ENCODE peak calls at places on chromosomes 11 and 22, in nine cellular contexts. One of them, this sample, is unnamed.

GRCh38 chr11:80362578-80362977 is 921.7 kb upstream of the TENM4 start:
- DNase-seq in PC-9: no peak
- DNase-seq in astrocyte of the cerebellum: no peak
- DNase-seq in HCT116: no peak
- DNase-seq in pancreas: no peak
- DNase-seq in MM.1S: no peak
- DNase-seq in RWPE2: no peak
- DNase-seq in psoas muscle: no peak
- DNase-seq in H9: no peak
- DNase-seq in this sample: no peak

GRCh38 chr22:50008151-50009040 is 4.2 kb downstream of the IL17REL start:
- DNase-seq in PC-9: no peak
- DNase-seq in astrocyte of the cerebellum: no peak
- DNase-seq in HCT116: no peak
- DNase-seq in pancreas: no peak
- DNase-seq in MM.1S: no peak
- DNase-seq in RWPE2: no peak
- DNase-seq in psoas muscle: no peak
- DNase-seq in H9: peak; percentile 27
- DNase-seq in this sample: no peak

GRCh38 chr11:109034341-109034696 is 369.4 kb downstream of the DDX10 start:
- DNase-seq in PC-9: no peak
- DNase-seq in astrocyte of the cerebellum: no peak
- DNase-seq in HCT116: no peak
- DNase-seq in pancreas: no peak
- DNase-seq in MM.1S: no peak
- DNase-seq in RWPE2: no peak
- DNase-seq in psoas muscle: no peak
- DNase-seq in H9: no peak
- DNase-seq in this sample: no peak

GRCh38 chr11:122287401-122287800 is 171.4 kb upstream of the BLID start:
- DNase-seq in PC-9: no peak
- DNase-seq in astrocyte of the cerebellum: no peak
- DNase-seq in HCT116: no peak
- DNase-seq in pancreas: no peak
- DNase-seq in MM.1S: no peak
- DNase-seq in RWPE2: no peak
- DNase-seq in psoas muscle: no peak
- DNase-seq in H9: peak; percentile 34
- DNase-seq in this sample: no peak

GRCh38 chr11:32333335-32333991 is 101.9 kb downstream of the WT1 start:
- DNase-seq in PC-9: no peak
- DNase-seq in astrocyte of the cerebellum: peak; percentile 40
- DNase-seq in HCT116: no peak
- DNase-seq in pancreas: peak; percentile 79
- DNase-seq in MM.1S: no peak
- DNase-seq in RWPE2: no peak
- DNase-seq in psoas muscle: peak; percentile 37
- DNase-seq in H9: peak; percentile 85
- DNase-seq in this sample: peak; percentile 63

GRCh38 chr11:27216268-27217149 is 146.5 kb downstream of the CCDC34 start:
- DNase-seq in PC-9: no peak
- DNase-seq in astrocyte of the cerebellum: no peak
- DNase-seq in HCT116: no peak
- DNase-seq in pancreas: peak; percentile 66
- DNase-seq in MM.1S: no peak
- DNase-seq in RWPE2: no peak
- DNase-seq in psoas muscle: peak; percentile 65
- DNase-seq in H9: no peak
- DNase-seq in this sample: no peak

GRCh38 chr22:42918500-42918899 is 61.4 kb upstream of the ARFGAP3 start:
- DNase-seq in PC-9: no peak
- DNase-seq in astrocyte of the cerebellum: no peak
- DNase-seq in HCT116: no peak
- DNase-seq in pancreas: no peak
- DNase-seq in MM.1S: no peak
- DNase-seq in RWPE2: no peak
- DNase-seq in psoas muscle: no peak
- DNase-seq in H9: no peak
- DNase-seq in this sample: no peak

GRCh38 chr11:120446802-120447201 is 64.7 kb upstream of the GRIK4 start:
- DNase-seq in PC-9: no peak
- DNase-seq in astrocyte of the cerebellum: no peak
- DNase-seq in HCT116: no peak
- DNase-seq in pancreas: no peak
- DNase-seq in MM.1S: no peak
- DNase-seq in RWPE2: no peak
- DNase-seq in psoas muscle: no peak
- DNase-seq in H9: no peak
- DNase-seq in this sample: no peak

GRCh38 chr22:28329582-28330073 is 350.0 kb downstream of the TTC28 start:
- DNase-seq in PC-9: no peak
- DNase-seq in astrocyte of the cerebellum: no peak
- DNase-seq in HCT116: no peak
- DNase-seq in pancreas: no peak
- DNase-seq in MM.1S: no peak
- DNase-seq in RWPE2: no peak
- DNase-seq in psoas muscle: no peak
- DNase-seq in H9: no peak
- DNase-seq in this sample: no peak

GRCh38 chr11:13826505-13827278 is 135.8 kb upstream of the SPON1 start:
- DNase-seq in PC-9: no peak
- DNase-seq in astrocyte of the cerebellum: no peak
- DNase-seq in HCT116: no peak
- DNase-seq in pancreas: no peak
- DNase-seq in MM.1S: no peak
- DNase-seq in RWPE2: no peak
- DNase-seq in psoas muscle: no peak
- DNase-seq in H9: no peak
- DNase-seq in this sample: no peak

GRCh38 chr11:94750319-94751215 is 17.6 kb upstream of the AMOTL1 start:
- DNase-seq in PC-9: no peak
- DNase-seq in astrocyte of the cerebellum: no peak
- DNase-seq in HCT116: no peak
- DNase-seq in pancreas: no peak
- DNase-seq in MM.1S: no peak
- DNase-seq in RWPE2: no peak
- DNase-seq in psoas muscle: no peak
- DNase-seq in H9: no peak
- DNase-seq in this sample: no peak

GRCh38 chr22:37358917-37359316 is 68.4 kb downstream of the ELFN2 start:
- DNase-seq in PC-9: no peak
- DNase-seq in astrocyte of the cerebellum: no peak
- DNase-seq in HCT116: no peak
- DNase-seq in pancreas: no peak
- DNase-seq in MM.1S: no peak
- DNase-seq in RWPE2: no peak
- DNase-seq in psoas muscle: no peak
- DNase-seq in H9: no peak
- DNase-seq in this sample: no peak

GRCh38 chr22:50048066-50048765 is 9.9 kb downstream of the TTLL8 start:
- DNase-seq in PC-9: no peak
- DNase-seq in astrocyte of the cerebellum: no peak
- DNase-seq in HCT116: no peak
- DNase-seq in pancreas: no peak
- DNase-seq in MM.1S: no peak
- DNase-seq in RWPE2: no peak
- DNase-seq in psoas muscle: no peak
- DNase-seq in H9: no peak
- DNase-seq in this sample: no peak

GRCh38 chr11:129434641-129435498 is 59.2 kb downstream of the BARX2 start:
- DNase-seq in PC-9: no peak
- DNase-seq in astrocyte of the cerebellum: no peak
- DNase-seq in HCT116: no peak
- DNase-seq in pancreas: no peak
- DNase-seq in MM.1S: no peak
- DNase-seq in RWPE2: no peak
- DNase-seq in psoas muscle: no peak
- DNase-seq in H9: no peak
- DNase-seq in this sample: no peak

GRCh38 chr22:20786048-20786447 is 12.1 kb downstream of the SERPIND1 start:
- DNase-seq in PC-9: no peak
- DNase-seq in astrocyte of the cerebellum: no peak
- DNase-seq in HCT116: no peak
- DNase-seq in pancreas: no peak
- DNase-seq in MM.1S: no peak
- DNase-seq in RWPE2: no peak
- DNase-seq in psoas muscle: no peak
- DNase-seq in H9: no peak
- DNase-seq in this sample: no peak

GRCh38 chr22:20782601-20783299 is 8.8 kb downstream of the SERPIND1 start:
- DNase-seq in PC-9: no peak
- DNase-seq in astrocyte of the cerebellum: no peak
- DNase-seq in HCT116: no peak
- DNase-seq in pancreas: no peak
- DNase-seq in MM.1S: no peak
- DNase-seq in RWPE2: no peak
- DNase-seq in psoas muscle: no peak
- DNase-seq in H9: no peak
- DNase-seq in this sample: no peak

GRCh38 chr22:20783300-20783673 is 9.4 kb downstream of the SERPIND1 start:
- DNase-seq in PC-9: no peak
- DNase-seq in astrocyte of the cerebellum: no peak
- DNase-seq in HCT116: no peak
- DNase-seq in pancreas: no peak
- DNase-seq in MM.1S: no peak
- DNase-seq in RWPE2: no peak
- DNase-seq in psoas muscle: no peak
- DNase-seq in H9: no peak
- DNase-seq in this sample: no peak

GRCh38 chr22:20785415-20785814 is 11.5 kb downstream of the SERPIND1 start:
- DNase-seq in PC-9: no peak
- DNase-seq in astrocyte of the cerebellum: no peak
- DNase-seq in HCT116: no peak
- DNase-seq in pancreas: no peak
- DNase-seq in MM.1S: no peak
- DNase-seq in RWPE2: no peak
- DNase-seq in psoas muscle: no peak
- DNase-seq in H9: no peak
- DNase-seq in this sample: no peak

GRCh38 chr22:20783844-20784723 is 10.2 kb downstream of the SERPIND1 start:
- DNase-seq in PC-9: peak; percentile 23
- DNase-seq in astrocyte of the cerebellum: peak; percentile 51
- DNase-seq in HCT116: peak; percentile 34
- DNase-seq in pancreas: no peak
- DNase-seq in MM.1S: peak; percentile 67
- DNase-seq in RWPE2: no peak
- DNase-seq in psoas muscle: no peak
- DNase-seq in H9: peak; percentile 51
- DNase-seq in this sample: peak; percentile 80
- TF ChIP-seq CTCF in PC-9: peak; percentile 66
- TF ChIP-seq CTCF in astrocyte of the cerebellum: peak; percentile 88
- TF ChIP-seq CTCF in HCT116: peak; percentile 84
- TF ChIP-seq CTCF in pancreas: peak; percentile 60
- TF ChIP-seq CTCF in MM.1S: peak; percentile 67
- TF ChIP-seq CTCF in RWPE2: peak; percentile 69
- TF ChIP-seq CTCF in psoas muscle: peak; percentile 57
- TF ChIP-seq CTCF in H9: peak; percentile 81
- TF ChIP-seq CTCF in this sample: peak; percentile 70

GRCh38 chr11:117380676-117381075 is 53.0 kb downstream of the CEP164 start:
- DNase-seq in PC-9: no peak
- DNase-seq in astrocyte of the cerebellum: no peak
- DNase-seq in HCT116: no peak
- DNase-seq in pancreas: no peak
- DNase-seq in MM.1S: no peak
- DNase-seq in RWPE2: no peak
- DNase-seq in psoas muscle: no peak
- DNase-seq in H9: no peak
- DNase-seq in this sample: no peak

GRCh38 chr11:117375960-117376359 is 48.3 kb downstream of the CEP164 start:
- DNase-seq in PC-9: no peak
- DNase-seq in astrocyte of the cerebellum: no peak
- DNase-seq in HCT116: no peak
- DNase-seq in pancreas: no peak
- DNase-seq in MM.1S: no peak
- DNase-seq in RWPE2: no peak
- DNase-seq in psoas muscle: no peak
- DNase-seq in H9: no peak
- DNase-seq in this sample: no peak

GRCh38 chr11:117378966-117379865 is 51.6 kb downstream of the CEP164 start:
- DNase-seq in PC-9: no peak
- DNase-seq in astrocyte of the cerebellum: no peak
- DNase-seq in HCT116: no peak
- DNase-seq in pancreas: no peak
- DNase-seq in MM.1S: no peak
- DNase-seq in RWPE2: no peak
- DNase-seq in psoas muscle: no peak
- DNase-seq in H9: no peak
- DNase-seq in this sample: no peak

GRCh38 chr11:117374316-117374715 is 46.7 kb downstream of the CEP164 start:
- DNase-seq in PC-9: no peak
- DNase-seq in astrocyte of the cerebellum: no peak
- DNase-seq in HCT116: no peak
- DNase-seq in pancreas: no peak
- DNase-seq in MM.1S: no peak
- DNase-seq in RWPE2: no peak
- DNase-seq in psoas muscle: no peak
- DNase-seq in H9: no peak
- DNase-seq in this sample: no peak

DNA sequence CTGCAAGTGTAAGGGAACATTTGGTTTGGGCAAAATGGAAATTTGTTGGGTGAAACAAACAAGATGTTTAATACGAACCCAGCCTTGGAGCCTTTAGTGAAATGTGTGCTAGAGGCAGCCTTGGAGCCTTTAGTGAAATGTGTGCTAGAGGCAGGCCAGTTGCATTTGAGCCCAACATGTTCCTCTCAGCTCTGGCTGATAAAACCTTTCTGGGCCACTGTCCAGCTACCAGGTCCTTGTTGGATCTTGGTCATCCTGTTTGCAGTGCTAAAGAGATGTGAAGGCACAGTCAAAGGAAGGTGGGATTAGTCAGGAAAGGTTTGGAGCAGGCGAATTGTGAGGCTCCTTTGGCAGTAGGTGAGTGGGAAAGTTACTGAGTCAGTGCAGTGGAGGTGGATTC is 48.9 kb downstream of the CEP164 start:
- DNase-seq in PC-9: no peak
- DNase-seq in astrocyte of the cerebellum: no peak
- DNase-seq in HCT116: no peak
- DNase-seq in pancreas: no peak
- DNase-seq in MM.1S: no peak
- DNase-seq in RWPE2: no peak
- DNase-seq in psoas muscle: no peak
- DNase-seq in H9: no peak
- DNase-seq in this sample: no peak
- TF ChIP-seq CTCF in PC-9: no peak
- TF ChIP-seq CTCF in astrocyte of the cerebellum: no peak
- TF ChIP-seq CTCF in HCT116: no peak
- TF ChIP-seq CTCF in pancreas: no peak
- TF ChIP-seq CTCF in MM.1S: no peak
- TF ChIP-seq CTCF in RWPE2: no peak
- TF ChIP-seq CTCF in psoas muscle: no peak
- TF ChIP-seq CTCF in H9: no peak
- TF ChIP-seq CTCF in this sample: no peak

GRCh38 chr11:11148104-11148509 is 204.9 kb downstream of the CSNK2A3 start:
- DNase-seq in PC-9: no peak
- DNase-seq in astrocyte of the cerebellum: peak; percentile 73
- DNase-seq in HCT116: no peak
- DNase-seq in pancreas: no peak
- DNase-seq in MM.1S: no peak
- DNase-seq in RWPE2: no peak
- DNase-seq in psoas muscle: peak; percentile 83
- DNase-seq in H9: peak; percentile 88
- DNase-seq in this sample: no peak
- TF ChIP-seq CTCF in PC-9: no peak
- TF ChIP-seq CTCF in astrocyte of the cerebellum: peak; percentile 43
- TF ChIP-seq CTCF in HCT116: peak; percentile 14
- TF ChIP-seq CTCF in pancreas: no peak
- TF ChIP-seq CTCF in MM.1S: no peak
- TF ChIP-seq CTCF in RWPE2: no peak
- TF ChIP-seq CTCF in psoas muscle: peak; percentile 46
- TF ChIP-seq CTCF in H9: peak; percentile 59
- TF ChIP-seq CTCF in this sample: no peak

GRCh38 chr11:29518389-29519174 is 498.2 kb downstream of the KCNA4 start:
- DNase-seq in PC-9: peak; percentile 6
- DNase-seq in astrocyte of the cerebellum: no peak
- DNase-seq in HCT116: no peak
- DNase-seq in pancreas: no peak
- DNase-seq in MM.1S: peak; percentile 14
- DNase-seq in RWPE2: no peak
- DNase-seq in psoas muscle: no peak
- DNase-seq in H9: peak; percentile 47
- DNase-seq in this sample: no peak
- TF ChIP-seq CTCF in PC-9: no peak
- TF ChIP-seq CTCF in astrocyte of the cerebellum: peak; percentile 4
- TF ChIP-seq CTCF in HCT116: peak; percentile 3
- TF ChIP-seq CTCF in pancreas: no peak
- TF ChIP-seq CTCF in MM.1S: peak; percentile 38
- TF ChIP-seq CTCF in RWPE2: peak; percentile 11
- TF ChIP-seq CTCF in psoas muscle: no peak
- TF ChIP-seq CTCF in H9: peak; percentile 63
- TF ChIP-seq CTCF in this sample: no peak